ENCODE peak calls at places on chromosomes 5 and 9, in four cellular contexts. H is IMR-90, E is K562, F is endothelial cell of umbilical vein. J is an unnamed sample.

GRCh38 chr5:148387325-148387724 is 3.6 kb downstream of the FBXO38 start:
- DNase-seq in H (peak), E (no peak), F (peak), J (no peak)

GRCh38 chr5:373710-374602 is 52.4 kb downstream of the AHRR start:
- DNase-seq in H (peak), E (peak), F (peak), J (no peak)

GRCh38 chr9:2320126-2320525 is 301.5 kb upstream of the VLDLR start:
- DNase-seq in H (peak), E (no peak), F (no peak), J (no peak)

GRCh38 chr5:5422819-5423515 is 490 bp downstream of the ICE1 start:
- DNase-seq in H (no peak), E (peak), F (no peak), J (no peak)

GRCh38 chr5:136276946-136277345 is 84.0 kb upstream of the SMIM32 start:
- DNase-seq in H (no peak), E (no peak), F (no peak), J (no peak)

GRCh38 chr5:129541648-129542251 is 81.7 kb downstream of the ADAMTS19 start:
- DNase-seq in H (peak), E (peak), F (peak), J (no peak)

GRCh38 chr5:168766038-168766700 is 187.0 kb upstream of the PANK3 start:
- DNase-seq in H (no peak), E (no peak), F (no peak), J (no peak)

GRCh38 chr9:137878146-137878941 is 762 bp downstream of the CACNA1B start:
- DNase-seq in H (no peak), E (peak), F (peak), J (no peak)

GRCh38 chr9:83620841-83621636 is 1.9 kb upstream of the IDNK start:
- DNase-seq in H (peak), E (peak), F (peak), J (no peak)

GRCh38 chr5:43396762-43397304 is 15.4 kb downstream of the CCL28 start:
- DNase-seq in H (no peak), E (no peak), F (peak), J (peak)

GRCh38 chr5:171418316-171418981 is 998 bp upstream of the FGF18 start:
- DNase-seq in H (peak), E (peak), F (peak), J (no peak)

GRCh38 chr9:72154468-72155281 is 5.4 kb downstream of the GDA start:
- DNase-seq in H (no peak), E (no peak), F (no peak), J (peak)

GRCh38 chr5:176986280-176986679 is 20.3 kb downstream of the UIMC1 start:
- DNase-seq in H (no peak), E (no peak), F (no peak), J (no peak)

GRCh38 chr9:34253460-34253837 is 74.6 kb downstream of the UBAP1 start:
- DNase-seq in H (peak), E (no peak), F (no peak), J (no peak)

GRCh38 chr5:2725957-2726356 is 25.5 kb downstream of the IRX2 start:
- DNase-seq in H (no peak), E (no peak), F (no peak), J (no peak)

GRCh38 chr5:56616454-56617160 is 198.7 kb upstream of the MAP3K1 start:
- DNase-seq in H (no peak), E (no peak), F (peak), J (no peak)

GRCh38 chr5:167528651-167529050 is 762.8 kb upstream of the WWC1 start:
- DNase-seq in H (no peak), E (no peak), F (no peak), J (no peak)

GRCh38 chr9:89036862-89037261 is 45.6 kb downstream of the S1PR3 start:
- DNase-seq in H (no peak), E (no peak), F (no peak), J (no peak)

GRCh38 chr5:165086424-165086823 is 1581.0 kb downstream of the MAT2B start:
- DNase-seq in H (no peak), E (no peak), F (no peak), J (no peak)

GRCh38 chr5:145775893-145776444 is 59.2 kb downstream of the PRELID2 start:
- DNase-seq in H (peak), E (no peak), F (peak), J (no peak)

GRCh38 chr9:21316860-21317259 is 11.7 kb upstream of the IFNA5 start:
- DNase-seq in H (no peak), E (no peak), F (no peak), J (no peak)

GRCh38 chr9:108363321-108363720 is 492.5 kb downstream of the ACTL7B start:
- DNase-seq in H (no peak), E (no peak), F (no peak), J (no peak)

GRCh38 chr5:32612134-32612888 is 27.0 kb downstream of the SUB1 start:
- DNase-seq in H (peak), E (no peak), F (peak), J (no peak)

GRCh38 chr5:90802695-90803317 is 244.2 kb downstream of the ADGRV1 start:
- DNase-seq in H (peak), E (peak), F (peak), J (no peak)

GRCh38 chr9:92378825-92379535 is 25.4 kb downstream of the OGN start:
- DNase-seq in H (peak), E (no peak), F (no peak), J (no peak)

GRCh38 chr5:139634541-139634940 is 13.6 kb upstream of the CXXC5 start:
- DNase-seq in H (no peak), E (no peak), F (no peak), J (no peak)

GRCh38 chr5:65955746-65956145 is 29.4 kb downstream of the ERBIN start:
- DNase-seq in H (no peak), E (no peak), F (no peak), J (no peak)

GRCh38 chr9:117777823-117778222 is 73.6 kb downstream of the TLR4 start:
- DNase-seq in H (no peak), E (no peak), F (no peak), J (peak)

GRCh38 chr5:68149189-68149588 is 66.4 kb upstream of the PIK3R1 start:
- DNase-seq in H (peak), E (no peak), F (no peak), J (no peak)

GRCh38 chr9:65426231-65426630 is 141.2 kb upstream of the FOXD4L5 start:
- DNase-seq in H (no peak), E (no peak), F (no peak), J (no peak)

GRCh38 chr9:20524776-20525175 is 97.5 kb downstream of the MLLT3 start:
- DNase-seq in H (no peak), E (no peak), F (no peak), J (no peak)

GRCh38 chr9:96241391-96241809 is 60.6 kb downstream of the HSD17B3 start:
- DNase-seq in H (no peak), E (no peak), F (no peak), J (peak)

GRCh38 chr9:70924905-70925547 is 196.4 kb downstream of the TRPM3 start:
- DNase-seq in H (peak), E (peak), F (peak), J (no peak)

GRCh38 chr5:122723606-122724352 is 51.1 kb upstream of the SNX2 start:
- DNase-seq in H (peak), E (no peak), F (no peak), J (peak)

DNA sequence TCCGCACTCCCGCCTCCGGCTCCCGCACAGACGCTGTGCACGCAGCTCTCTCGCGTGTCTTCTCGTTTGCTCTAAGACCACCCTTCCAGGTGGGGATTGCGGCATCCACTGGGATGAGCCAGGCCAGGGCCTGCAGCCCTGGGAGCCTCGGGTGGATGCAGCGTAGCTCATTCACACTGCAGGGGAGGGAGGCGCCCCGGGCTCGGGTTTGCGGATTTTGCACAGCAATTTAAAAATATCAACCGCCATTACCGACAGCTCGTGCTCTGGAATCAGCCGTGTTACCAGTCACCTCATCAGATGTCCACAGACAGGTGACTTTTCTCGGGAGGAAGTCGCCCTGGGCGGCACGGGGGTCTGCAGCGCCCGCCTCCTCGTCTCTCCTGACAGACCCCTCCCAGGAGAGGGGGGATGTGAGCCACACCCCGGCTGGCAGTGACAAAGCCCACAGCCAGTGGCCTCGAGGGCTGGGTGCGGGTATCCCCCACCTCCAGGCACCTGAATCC is 20.8 kb upstream of the SLC6A3 start:
- DNase-seq in H (no peak), E (no peak), F (no peak), J (no peak)
- TF ChIP-seq FOS in H (no peak), E (no peak), F (no peak), J (no peak)

GRCh38 chr9:107039546-107039945 is 176.6 kb downstream of the ZNF462 start:
- DNase-seq in H (peak), E (no peak), F (no peak), J (peak)
- TF ChIP-seq FOS in H (no peak), E (no peak), F (no peak), J (no peak)

DNA sequence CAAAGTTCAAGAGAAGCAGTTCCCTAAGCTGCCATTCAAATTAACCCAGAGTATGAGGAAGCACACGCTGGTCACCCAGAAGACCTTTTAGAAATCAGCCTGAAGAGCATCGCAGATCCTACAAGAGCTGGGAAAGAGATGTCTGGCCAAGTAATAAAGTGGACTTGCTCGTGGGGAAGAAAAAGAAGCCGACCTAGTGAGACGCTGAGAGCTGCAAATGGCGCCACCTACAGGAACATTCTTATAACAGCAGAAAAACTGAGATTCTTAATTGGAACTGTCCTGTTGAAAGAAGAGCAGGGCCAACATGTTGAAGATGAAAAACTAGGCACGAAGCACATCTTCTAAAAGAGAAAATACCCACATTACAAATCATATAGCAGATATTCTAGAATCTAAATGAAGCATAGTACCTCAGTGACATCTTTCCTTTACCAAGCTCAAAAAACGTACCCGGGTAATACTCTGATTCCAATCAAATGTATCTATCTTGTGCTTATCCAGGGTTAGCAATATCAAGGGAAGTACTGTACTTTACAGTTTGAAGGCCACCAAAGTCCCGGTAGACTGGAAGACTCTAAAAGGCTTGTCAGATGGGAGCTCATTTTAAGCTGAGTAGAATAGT is 3.9 kb upstream of the GNAQ start:
- DNase-seq in H (peak), E (peak), F (peak), J (peak)
- TF ChIP-seq FOS in H (no peak), E (no peak), F (no peak), J (no peak)

DNA sequence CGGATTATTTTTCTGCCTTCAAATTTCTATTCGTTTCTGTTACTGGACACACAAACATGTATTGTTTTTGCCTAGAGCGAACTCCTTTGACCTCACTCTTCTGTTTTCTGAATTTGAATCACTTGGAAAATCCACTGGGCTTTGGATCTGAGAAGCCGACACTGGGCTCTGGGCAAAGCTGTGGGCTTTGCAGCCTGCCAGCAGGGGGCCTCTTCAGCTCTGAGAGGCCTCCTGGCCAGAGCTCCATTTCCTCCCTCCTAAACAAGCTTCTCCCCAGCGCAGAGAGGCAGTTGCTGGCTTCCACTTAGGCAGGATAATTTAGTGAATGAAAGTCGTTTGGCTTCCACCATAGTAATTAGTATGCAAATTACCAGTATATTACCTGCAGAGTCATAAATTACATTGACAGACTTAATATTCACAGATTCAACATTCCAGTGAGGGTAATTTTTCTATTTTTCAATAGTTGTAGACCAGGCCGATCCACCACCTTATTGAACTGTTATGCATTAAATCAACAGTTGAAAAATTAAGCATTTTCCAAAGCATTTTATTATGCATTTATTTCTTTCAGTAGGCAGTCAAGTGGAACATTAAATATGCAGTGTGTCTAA is 104.0 kb upstream of the ZNF366 start:
- DNase-seq in H (peak), E (peak), F (peak), J (no peak)
- TF ChIP-seq FOS in H (no peak), E (no peak), F (no peak), J (no peak)

GRCh38 chr5:41841325-41841724 is 28.9 kb downstream of the OXCT1 start:
- DNase-seq in H (no peak), E (no peak), F (no peak), J (no peak)

GRCh38 chr5:41848983-41849382 is 21.2 kb downstream of the OXCT1 start:
- DNase-seq in H (no peak), E (peak), F (no peak), J (no peak)

GRCh38 chr5:41844502-41844901 is 25.7 kb downstream of the OXCT1 start:
- DNase-seq in H (no peak), E (no peak), F (no peak), J (no peak)

GRCh38 chr5:41842777-41843176 is 27.4 kb downstream of the OXCT1 start:
- DNase-seq in H (no peak), E (no peak), F (no peak), J (peak)

DNA sequence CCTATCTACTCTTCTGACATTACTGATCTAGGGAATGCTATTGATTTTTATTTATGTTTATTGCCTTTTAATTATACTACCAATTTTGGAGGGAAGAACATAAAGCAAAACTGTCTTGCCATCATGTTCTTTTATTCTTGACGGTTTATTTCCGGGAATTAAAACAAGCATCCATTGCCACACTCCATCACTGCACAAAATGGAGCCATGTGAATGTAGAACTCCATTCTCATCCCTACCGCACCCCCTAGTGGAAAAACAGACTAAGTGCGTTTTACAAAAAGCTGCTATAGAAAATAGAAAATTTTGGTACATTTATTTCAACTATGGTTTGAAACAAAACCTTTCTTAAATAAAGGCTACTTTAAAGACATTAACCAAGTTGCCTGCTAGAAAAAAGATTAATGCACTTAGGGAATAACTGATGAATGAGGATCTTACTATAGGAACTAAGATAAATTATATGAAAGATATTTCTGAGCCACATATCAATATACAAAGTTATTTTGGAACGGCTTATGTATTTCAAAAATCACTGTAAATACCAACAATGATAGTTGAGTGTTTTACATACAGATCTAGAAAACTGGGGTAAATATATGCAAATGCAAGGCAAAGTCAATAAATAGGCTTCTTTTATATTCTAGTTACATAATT is 26.6 kb downstream of the OXCT1 start:
- DNase-seq in H (peak), E (peak), F (peak), J (no peak)
- TF ChIP-seq FOS in H (no peak), E (no peak), F (no peak), J (no peak)

DNA sequence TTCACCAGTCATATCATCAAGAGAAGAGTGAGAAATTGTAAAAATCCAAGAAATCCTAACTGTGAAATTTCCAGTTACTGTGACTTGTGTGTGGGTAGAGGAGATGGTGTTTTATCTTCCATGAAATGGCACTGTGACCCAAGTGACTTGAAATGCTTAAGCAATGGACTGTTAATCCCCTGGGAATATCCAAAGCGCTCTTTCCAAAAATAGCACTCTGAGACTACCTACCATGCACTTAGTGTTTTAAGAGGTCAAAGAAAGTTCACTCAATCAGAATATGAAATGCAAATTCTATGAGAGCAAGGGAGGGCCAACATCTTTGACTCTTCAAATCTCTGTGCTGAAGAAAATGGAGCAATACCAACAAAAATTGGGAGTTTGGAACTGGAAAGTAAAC is 244.0 kb downstream of the GABRB2 start:
- DNase-seq in H (no peak), E (no peak), F (no peak), J (no peak)
- TF ChIP-seq FOS in H (no peak), E (no peak), F (no peak), J (no peak)

GRCh38 chr9:134316444-134317160 is 9.7 kb upstream of the RXRA start:
- DNase-seq in H (peak), E (peak), F (no peak), J (peak)

GRCh38 chr9:134313470-134313869 is 12.8 kb upstream of the RXRA start:
- DNase-seq in H (no peak), E (no peak), F (no peak), J (no peak)

GRCh38 chr9:134314039-134314949 is 12.0 kb upstream of the RXRA start:
- DNase-seq in H (no peak), E (no peak), F (no peak), J (no peak)

GRCh38 chr9:134315716-134316443 is 10.4 kb upstream of the RXRA start:
- DNase-seq in H (no peak), E (no peak), F (no peak), J (no peak)

DNA sequence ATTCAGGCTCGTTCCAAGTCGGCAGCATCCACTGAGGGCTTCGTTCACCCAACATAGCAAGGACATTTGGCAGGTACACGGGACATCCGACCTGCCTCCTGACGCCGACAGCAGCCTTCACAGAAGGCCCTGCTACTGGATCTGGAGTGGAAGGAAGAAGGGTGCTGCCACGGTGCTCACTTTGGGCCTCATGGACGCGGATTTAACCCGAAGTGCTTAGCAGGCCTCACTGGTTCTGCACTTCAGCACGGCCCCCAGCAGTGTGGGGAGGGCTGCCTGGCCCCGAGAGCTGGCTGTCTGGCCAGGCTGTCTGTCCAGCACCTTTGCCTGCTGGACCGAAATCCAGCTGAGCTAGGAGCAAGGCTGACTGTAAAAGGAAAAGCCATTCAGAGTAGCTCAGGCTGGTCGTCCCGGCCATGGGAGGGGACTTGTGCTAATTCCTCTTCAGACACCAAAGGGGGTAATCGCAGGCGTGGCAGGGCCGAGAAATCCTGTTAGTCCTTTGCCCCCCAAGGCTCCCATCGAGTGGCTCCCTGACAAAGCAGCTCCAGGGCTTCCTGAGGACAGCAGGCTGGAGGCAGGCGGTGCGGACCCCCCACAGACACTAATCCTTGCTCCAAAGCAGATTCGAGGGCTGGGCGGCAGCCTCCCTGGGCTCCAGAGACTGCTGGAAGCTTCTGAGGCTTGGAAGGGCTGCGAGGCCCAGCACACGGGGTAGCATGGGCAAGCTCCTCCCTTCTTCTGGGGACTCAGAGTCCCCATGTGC is 11.1 kb upstream of the RXRA start:
- DNase-seq in H (no peak), E (no peak), F (no peak), J (no peak)
- TF ChIP-seq FOS in H (no peak), E (no peak), F (no peak), J (no peak)

DNA sequence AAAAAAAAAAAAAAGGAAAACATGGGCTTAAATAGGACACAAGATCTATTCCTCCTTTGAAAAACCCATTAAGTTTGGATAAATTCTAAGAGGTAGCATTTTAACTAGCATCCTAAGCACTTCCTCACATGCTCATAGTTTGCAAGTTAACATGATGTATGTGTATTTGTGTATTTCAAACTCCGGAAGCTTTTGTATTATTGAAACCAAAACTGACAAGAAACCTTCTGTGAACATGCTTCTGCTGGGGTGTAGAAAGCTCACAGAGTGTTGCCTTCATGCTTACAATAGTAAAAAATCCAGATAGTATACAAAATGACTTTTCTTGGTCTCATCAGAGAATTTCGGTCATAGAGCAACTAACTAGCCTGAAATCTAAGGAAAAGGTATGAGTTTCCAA is 103.8 kb downstream of the SH3GL2 start:
- DNase-seq in H (no peak), E (no peak), F (no peak), J (no peak)
- TF ChIP-seq FOS in H (no peak), E (no peak), F (no peak), J (no peak)

J was measured in GM12878.